ENCODE peak calls at places on chromosomes 6 and 20, in seven cellular contexts. U, T, O, P, Q, Z and H are unnamed samples.

GRCh38 chr6:113344969-113345368 is 512.2 kb upstream of the MARCKS start:
- DNase-seq in U (no peak), T (no peak), O (no peak), P (no peak), Q (no peak), Z (no peak), H (no peak)

GRCh38 chr6:8543714-8544113 is 108.4 kb upstream of the SLC35B3 start:
- DNase-seq in U (no peak), T (no peak), O (no peak), P (no peak), Q (no peak), Z (no peak), H (no peak)

GRCh38 chr6:33088258-33088930 is 12.6 kb downstream of the HLA-DPB1 start:
- DNase-seq in U (no peak), T (no peak), O (no peak), P (no peak), Q (no peak), Z (no peak), H (no peak)

GRCh38 chr6:3359091-3359752 is 97.6 kb downstream of the SLC22A23 start:
- DNase-seq in U (no peak), T (no peak), O (no peak), P (no peak), Q (no peak), Z (no peak), H (no peak)

GRCh38 chr20:35954907-35955251 is 577 bp upstream of the SCAND1 start:
- DNase-seq in U (no peak), T (peak), O (no peak), P (peak), Q (peak), Z (no peak), H (no peak)

GRCh38 chr6:135147637-135148592 is 33.2 kb upstream of the MYB start:
- DNase-seq in U (no peak), T (no peak), O (no peak), P (no peak), Q (no peak), Z (no peak), H (no peak)

GRCh38 chr6:107730683-107731314 is 93.3 kb downstream of the SCML4 start:
- DNase-seq in U (no peak), T (no peak), O (no peak), P (no peak), Q (no peak), Z (no peak), H (no peak)

GRCh38 chr20:36465109-36466080 is 75.9 kb upstream of the MYL9 start:
- DNase-seq in U (peak), T (peak), O (no peak), P (peak), Q (no peak), Z (peak), H (peak)

GRCh38 chr20:51156796-51157119 is 133.9 kb upstream of the KCNG1 start:
- DNase-seq in U (no peak), T (no peak), O (no peak), P (no peak), Q (no peak), Z (no peak), H (peak)

GRCh38 chr20:51631011-51631950 is 88.8 kb upstream of the NFATC2 start:
- DNase-seq in U (peak), T (peak), O (no peak), P (no peak), Q (no peak), Z (peak), H (peak)

GRCh38 chr6:6604015-6604414 is 15.5 kb downstream of the LY86 start:
- DNase-seq in U (no peak), T (no peak), O (no peak), P (no peak), Q (no peak), Z (no peak), H (no peak)

GRCh38 chr6:38640216-38640909 is 634 bp upstream of the BTBD9 start:
- DNase-seq in U (no peak), T (no peak), O (no peak), P (no peak), Q (no peak), Z (no peak), H (no peak)

GRCh38 chr20:62670998-62671397 is 28.7 kb downstream of the SLCO4A1 start:
- DNase-seq in U (no peak), T (no peak), O (no peak), P (no peak), Q (no peak), Z (no peak), H (no peak)